ENCODE peak calls at places on chromosomes 7 and 10, in nine cellular contexts. P is stimulated activated CD4-positive, alpha-beta T cell treated with anti-CD3 and anti-CD28 coated beads, Interleukin-1b, Interleukin-23, amount 100 ng/mL, for 1 hour; U is stimulated activated CD8-positive, alpha-beta memory T cell treated with anti-CD3 and anti-CD28 coated beads, Interleukin-15, amount 100 ng/mL, for 4 hours; C is GM12878; G is Kasumi-1; X is C1 segment of cervical spinal cord; F is putamen; H is DMS53; N is activated CD8-positive, alpha-beta memory T cell treated with anti-CD3 and anti-CD28 coated beads for 1 hour. R is an unnamed sample.

GRCh38 chr7:121081327-121081936 is 92.9 kb downstream of the CPED1 start:
- DNase-seq in P (no peak), U (no peak), C (peak), G (peak), X (no peak), F (peak), H (peak), N (no peak), R (peak)

GRCh38 chr10:80075781-80076180 is 2.7 kb upstream of the TMEM254 start:
- DNase-seq in P (no peak), U (no peak), C (no peak), G (no peak), X (no peak), F (peak), H (peak), N (no peak), R (peak)

GRCh38 chr10:99661370-99661749 is 2.1 kb downstream of the ENTPD7 start:
- DNase-seq in P (no peak), U (no peak), C (no peak), G (no peak), X (no peak), F (no peak), H (peak), N (no peak), R (peak)

GRCh38 chr10:69315610-69316312 is 37.5 kb downstream of the HK1 start:
- DNase-seq in P (no peak), U (no peak), C (no peak), G (no peak), X (no peak), F (no peak), H (no peak), N (no peak), R (peak)

GRCh38 chr7:128781126-128781525 is 5.5 kb upstream of the OPN1SW start:
- DNase-seq in P (no peak), U (no peak), C (no peak), G (no peak), X (no peak), F (no peak), H (no peak), N (no peak), R (no peak)

GRCh38 chr7:77453531-77453930 is 37.4 kb upstream of the GSAP start:
- DNase-seq in P (no peak), U (no peak), C (no peak), G (no peak), X (no peak), F (peak), H (no peak), N (no peak), R (no peak)

GRCh38 chr10:124725791-124726190 is 18.4 kb downstream of the FAM53B start:
- DNase-seq in P (no peak), U (no peak), C (no peak), G (no peak), X (no peak), F (no peak), H (no peak), N (no peak), R (no peak)

GRCh38 chr7:128084896-128085608 is 53.8 kb upstream of the LRRC4 start:
- DNase-seq in P (no peak), U (no peak), C (no peak), G (no peak), X (no peak), F (no peak), H (no peak), N (no peak), R (no peak)

GRCh38 chr10:126130291-126130710 is 233.9 kb downstream of the FANK1 start:
- DNase-seq in P (no peak), U (no peak), C (no peak), G (no peak), X (no peak), F (no peak), H (no peak), N (no peak), R (peak)

GRCh38 chr7:131896189-131896855 is 339.9 kb upstream of the PODXL start:
- DNase-seq in P (no peak), U (no peak), C (no peak), G (no peak), X (no peak), F (no peak), H (no peak), N (no peak), R (no peak)

R was measured in amniotic epithelial cell.